ENCODE peak calls at places on chromosomes 13 and 19, in six cellular contexts. F, J, Z, R, O and U are unnamed samples.

GRCh38 chr13:94249512-94249911 is 230.0 kb downstream of the DCT start:
- DNase-seq in O (no peak), Z (no peak), R (no peak), F (peak; percentile 78), J (peak; percentile 49), U (peak; percentile 39)

GRCh38 chr13:42275506-42275905 is 3.6 kb downstream of the AKAP11 start:
- DNase-seq in F (no peak), J (no peak), Z (no peak), R (no peak), O (no peak), U (no peak)

GRCh38 chr13:21402586-21403307 is 56.4 kb downstream of the ZDHHC20 start:
- DNase-seq in R (no peak), Z (peak; percentile 22), F (peak; percentile 75), J (peak; percentile 50), O (no peak), U (no peak)

GRCh38 chr13:90919153-90919552 is 428.3 kb upstream of the MIR17HG start:
- DNase-seq in Z (no peak), J (no peak), F (no peak), O (no peak), R (no peak), U (no peak)

GRCh38 chr19:34960103-34960805 is 3.8 kb downstream of the ZNF792 start:
- DNase-seq in R (no peak), F (peak; percentile 70), Z (no peak), J (peak; percentile 78), O (no peak), U (no peak)

GRCh38 chr13:95264225-95264624 is 37.0 kb downstream of the ABCC4 start:
- DNase-seq in O (no peak), Z (no peak), R (no peak), F (no peak), J (no peak), U (no peak)

GRCh38 chr19:52570005-52570861 is at the start of gene ZNF701:
- DNase-seq in O (peak; percentile 92), J (peak; percentile 90), Z (peak; percentile 69), F (peak; percentile 95), R (peak; percentile 73), U (peak; percentile 95)

GRCh38 chr13:86282450-86282849 is 483.2 kb upstream of the SLITRK6 start:
- DNase-seq in F (no peak), R (peak; percentile 74), O (no peak), Z (no peak), J (peak; percentile 42), U (no peak)

GRCh38 chr13:41691276-41691675 is 233.9 kb downstream of the RGCC start:
- DNase-seq in O (no peak), J (no peak), R (no peak), Z (no peak), F (peak; percentile 56), U (no peak)

GRCh38 chr13:112943309-112944125 is 25.5 kb upstream of the MCF2L start:
- DNase-seq in F (peak; percentile 52), R (no peak), J (peak; percentile 28), Z (no peak), O (peak; percentile 82), U (peak; percentile 85)

GRCh38 chr19:16527971-16528521 is 14.2 kb downstream of the CHERP start:
- DNase-seq in O (peak; percentile 61), R (no peak), Z (no peak), J (peak; percentile 25), F (peak; percentile 34), U (peak; percentile 36)

GRCh38 chr13:33326246-33326645 is 40.7 kb upstream of the STARD13 start:
- DNase-seq in F (no peak), J (no peak), R (no peak), O (no peak), Z (no peak), U (no peak)

GRCh38 chr13:37361608-37362007 is 237.0 kb downstream of the POSTN start:
- DNase-seq in R (no peak), F (no peak), J (no peak), Z (no peak), O (no peak), U (no peak)

GRCh38 chr19:11813801-11814706 is at the start of gene ZNF440:
- DNase-seq in R (peak; percentile 93), F (peak; percentile 96), Z (peak; percentile 83), J (peak; percentile 98), O (peak; percentile 98), U (peak; percentile 98)

GRCh38 chr13:53158201-53158600 is 129.6 kb downstream of the OLFM4 start:
- DNase-seq in O (no peak), J (no peak), R (no peak), F (no peak), Z (no peak), U (no peak)

GRCh38 chr13:98083936-98084335 is 59.0 kb upstream of the FARP1 start:
- DNase-seq in F (peak; percentile 75), R (no peak), Z (no peak), J (no peak), O (no peak), U (no peak)

GRCh38 chr19:55353803-55354697 is 469 bp downstream of the COX6B2 start:
- DNase-seq in O (peak; percentile 97), J (peak; percentile 65), R (no peak), Z (peak; percentile 23), F (peak; percentile 78), U (peak; percentile 84)

GRCh38 chr19:42185281-42185680 is 32.2 kb downstream of the DEDD2 start:
- DNase-seq in Z (no peak), J (no peak), F (peak; percentile 25), O (no peak), R (peak; percentile 77), U (no peak)

GRCh38 chr13:64078025-64078424 is 2662.4 kb upstream of the PCDH20 start:
- DNase-seq in Z (no peak), R (no peak), O (peak; percentile 3), J (no peak), F (no peak), U (no peak)

GRCh38 chr19:48319647-48320537 is 5.5 kb upstream of the EMP3 start:
- DNase-seq in F (peak; percentile 88), O (peak; percentile 67), J (peak; percentile 78), R (peak; percentile 54), Z (peak; percentile 66), U (peak; percentile 92)

DNA sequence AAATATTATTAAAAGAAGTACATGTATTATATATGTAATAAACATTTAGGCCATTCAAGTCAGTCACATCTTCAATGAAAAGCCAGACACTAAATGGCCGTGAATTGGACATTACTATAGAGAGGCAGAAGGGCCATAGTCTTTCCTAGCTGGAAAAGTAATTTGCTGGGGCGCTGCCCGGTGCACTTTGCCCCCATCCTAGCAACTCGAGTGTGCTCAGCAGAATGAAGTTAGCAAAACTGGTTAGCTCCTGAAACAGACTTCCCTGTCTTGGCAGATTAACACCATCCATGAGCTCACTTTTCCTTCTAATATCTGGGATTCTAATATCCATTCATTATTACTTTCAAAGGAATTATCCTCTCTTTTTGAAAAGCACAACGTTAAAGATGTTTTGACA is 2.8 kb upstream of the SPRYD7 start:
- DNase-seq in Z (no peak), O (no peak), J (no peak), R (no peak), F (no peak), U (no peak)
- H3K79me2 ChIP-seq in Z (peaks cover 12% of the 10 kb centered on the region), O (peaks cover 15% of the 10 kb centered on the region), J (peaks cover 12% of the 10 kb centered on the region), R (no peaks in the 10 kb centered on the region), F (peaks cover 11% of the 10 kb centered on the region), U (no peaks in the 10 kb centered on the region)

DNA sequence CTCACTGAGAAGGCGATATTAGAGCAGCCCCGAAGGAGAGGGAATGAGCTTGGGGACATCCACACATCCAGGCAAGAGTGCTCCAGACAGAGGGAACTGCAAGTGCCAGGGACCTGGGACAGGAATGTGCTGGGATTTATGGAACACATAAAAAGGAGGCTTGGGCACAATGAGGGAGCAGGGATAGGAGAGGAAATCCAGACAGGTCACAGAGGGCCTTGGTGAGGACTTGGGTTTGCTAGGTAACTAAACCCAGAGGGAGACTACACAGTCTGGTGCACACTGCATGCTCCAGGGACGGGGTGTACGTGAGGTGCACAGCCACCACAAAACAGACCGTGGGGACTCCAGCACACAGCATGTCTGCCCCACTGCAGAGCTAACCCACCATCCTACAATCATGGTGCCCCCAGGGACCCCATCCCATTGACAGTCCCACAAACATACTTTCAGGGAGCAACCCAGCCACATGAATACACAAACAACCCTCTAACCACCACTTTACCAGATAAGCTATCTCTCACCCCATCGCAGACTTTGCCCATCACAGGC is 5.6 kb upstream of the ZFP36 start:
- DNase-seq in O (no peak), R (no peak), J (no peak), Z (no peak), F (no peak), U (no peak)
- H3K9ac ChIP-seq in O (peak overlapping the region; percentile 97), R (peak overlapping the region; percentile 100), J (no peak overlapping the region), Z (peak overlapping the region; percentile 97), F (peak overlapping the region; percentile 96), U (no peak overlapping the region)

DNA sequence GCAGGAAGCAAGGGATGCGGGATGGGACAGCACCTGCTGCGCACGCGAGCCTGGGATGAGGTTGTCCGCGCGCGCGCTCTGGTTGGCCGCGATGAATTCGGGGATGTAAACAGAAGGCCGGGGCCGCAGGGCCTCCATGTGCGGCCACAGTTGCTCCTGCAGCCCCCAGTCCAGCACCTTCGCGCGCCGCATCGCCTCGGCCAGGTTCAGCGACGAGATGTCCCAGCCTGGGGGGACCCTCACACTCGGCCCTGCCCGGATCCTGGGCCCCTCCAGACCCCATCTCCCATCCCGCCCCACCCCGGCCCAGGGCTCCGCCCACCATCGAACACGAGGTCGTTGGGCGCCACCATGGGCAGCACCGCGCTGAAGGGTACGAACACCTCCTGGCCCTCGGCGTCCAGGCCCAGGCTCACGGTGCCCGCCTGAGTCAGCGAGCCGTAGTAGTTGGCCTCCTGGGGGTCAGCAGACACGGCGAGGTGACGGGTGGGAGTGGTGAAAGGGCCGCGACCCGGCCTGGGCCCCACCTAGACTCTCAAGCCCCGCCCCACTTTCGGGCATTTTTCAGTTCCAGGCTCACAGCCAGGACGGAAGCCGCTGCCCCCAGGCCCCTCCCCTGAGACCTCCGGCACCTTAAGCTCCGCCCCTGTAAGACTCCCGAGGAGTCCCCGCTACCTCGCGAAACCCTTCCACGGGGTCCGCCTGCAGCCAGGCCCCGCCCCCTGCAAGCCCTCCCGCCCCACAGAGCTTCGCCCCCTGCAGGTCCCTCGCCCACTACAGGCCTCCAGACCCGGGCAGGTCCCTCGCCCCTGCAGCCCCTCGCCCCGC is 1.1 kb downstream of the ISYNA1 start:
- DNase-seq in J (peak; percentile 38), R (peak; percentile 30), F (peak; percentile 85), Z (no peak), O (peak; percentile 95), U (peak; percentile 92)
- TF ChIP-seq EZH2phosphoT487 in J (no peak), R (no peak), F (no peak), Z (no peak), O (no peak), U (no peak)

GRCh38 chr19:907183-907853 is 5.7 kb downstream of the R3HDM4 start:
- DNase-seq in R (no peak), O (no peak), J (no peak), F (no peak), Z (no peak), U (no peak)
- H3K79me2 ChIP-seq in R (peaks cover 17% of the 10 kb centered on the region), O (peaks cover 84% of the 10 kb centered on the region), J (peaks cover 61% of the 10 kb centered on the region), F (peaks cover 93% of the 10 kb centered on the region), Z (peaks cover 69% of the 10 kb centered on the region), U (peaks cover 75% of the 10 kb centered on the region)

GRCh38 chr19:49758292-49758691 is 4.8 kb downstream of the TSKS start:
- DNase-seq in F (peak; percentile 84), R (no peak), J (peak; percentile 42), O (no peak), Z (no peak), U (no peak)
- H3K9ac ChIP-seq in F (peak overlapping the region; percentile 54), R (no peak overlapping the region), J (no peak overlapping the region), O (no peak overlapping the region), Z (no peak overlapping the region), U (no peak overlapping the region)